ENCODE peak calls at places on chromosome 16, in seven cellular contexts. R, T, W, Q, J, U and A are unnamed samples.

GRCh38 chr16:89443727-89444084 is 46.7 kb downstream of the ANKRD11 start:
- DNase-seq in U (no peak), T (no peak), R (no peak), Q (peak), W (no peak), J (no peak), A (no peak)

GRCh38 chr16:75764154-75764768 is 38.0 kb upstream of the CPHXL start:
- DNase-seq in W (peak), Q (no peak), U (no peak), J (peak), T (peak), R (no peak), A (peak)

GRCh38 chr16:89369266-89369895 is 121.0 kb downstream of the ANKRD11 start:
- DNase-seq in Q (no peak), R (no peak), T (no peak), U (no peak), J (no peak), W (no peak), A (no peak)

GRCh38 chr16:68420366-68420765 is 27.9 kb downstream of the SMPD3 start:
- DNase-seq in W (no peak), R (no peak), J (no peak), T (no peak), U (no peak), Q (no peak), A (no peak)

GRCh38 chr16:29748077-29748759 is 2.4 kb upstream of the C16orf54 start:
- DNase-seq in J (no peak), R (no peak), U (no peak), W (no peak), T (no peak), Q (no peak), A (no peak)

GRCh38 chr16:74740795-74741304 is 33.8 kb downstream of the FA2H start:
- DNase-seq in W (peak), U (no peak), J (no peak), R (no peak), T (no peak), Q (peak), A (no peak)

GRCh38 chr16:75065149-75065807 is 51.3 kb downstream of the LDHD start:
- DNase-seq in R (no peak), T (no peak), Q (no peak), U (peak), J (no peak), W (no peak), A (no peak)

GRCh38 chr16:57152096-57153093 is 33.4 kb downstream of the PSME3IP1 start:
- DNase-seq in U (no peak), J (no peak), T (no peak), R (no peak), Q (no peak), W (no peak), A (no peak)

GRCh38 chr16:54437921-54438320 is 151.3 kb upstream of the IRX3 start:
- DNase-seq in R (no peak), U (no peak), T (no peak), J (no peak), Q (no peak), W (no peak), A (no peak)

GRCh38 chr16:68972720-68973119 is 129.4 kb downstream of the TANGO6 start:
- DNase-seq in U (no peak), J (peak), Q (no peak), T (no peak), W (peak), R (no peak), A (peak)

GRCh38 chr16:68750243-68750642 is 13.2 kb downstream of the CDH1 start:
- DNase-seq in R (no peak), W (no peak), J (no peak), T (no peak), U (no peak), Q (no peak), A (no peak)

GRCh38 chr16:29910819-29911675 is 10.8 kb downstream of the ASPHD1 start:
- DNase-seq in T (no peak), J (no peak), R (no peak), U (no peak), Q (no peak), W (no peak), A (no peak)

GRCh38 chr16:22692916-22693646 is 120.9 kb upstream of the HS3ST2 start:
- DNase-seq in R (no peak), J (no peak), T (no peak), W (no peak), Q (no peak), U (no peak), A (no peak)

GRCh38 chr16:83743241-83743640 is 64.5 kb upstream of the HSBP1 start:
- DNase-seq in W (no peak), R (no peak), U (no peak), T (no peak), Q (no peak), J (no peak), A (no peak)

GRCh38 chr16:27383511-27384243 is 18.3 kb upstream of the IL21R start:
- DNase-seq in J (no peak), W (no peak), T (no peak), U (no peak), R (no peak), Q (peak), A (no peak)

GRCh38 chr16:11017499-11017898 is 73.1 kb downstream of the CLEC16A start:
- DNase-seq in Q (no peak), J (no peak), W (no peak), U (no peak), T (no peak), R (no peak), A (no peak)

GRCh38 chr16:85308585-85309540 is 196.6 kb upstream of the CIBAR2 start:
- DNase-seq in Q (no peak), T (no peak), U (no peak), R (no peak), J (no peak), W (no peak), A (no peak)

GRCh38 chr16:87945351-87946042 is 5.7 kb upstream of the BANP start:
- DNase-seq in T (no peak), Q (peak), J (peak), W (no peak), R (no peak), U (no peak), A (peak)

GRCh38 chr16:70737377-70738082 is 51.7 kb upstream of the MTSS2 start:
- DNase-seq in T (peak), Q (peak), W (peak), J (peak), U (peak), R (no peak), A (peak)

GRCh38 chr16:21083729-21084268 is 66.8 kb downstream of the DNAH3 start:
- DNase-seq in W (peak), T (no peak), U (no peak), J (peak), R (peak), Q (peak), A (peak)